ENCODE peak calls at places on chromosomes 16 and 17, in seven cellular contexts. E, V, C, M, O, Y and D are unnamed samples.
A peak's percentile ranks its signal among the peaks of the same experiment; 100 is the strongest.

GRCh38 chr17:28956112-28956511 is 4.8 kb upstream of the PHF12 start:
- DNase-seq in O (no peak), E (no peak), M (no peak), C (no peak), Y (no peak), V (no peak), D (no peak)

GRCh38 chr17:8312251-8312650 is 2.2 kb downstream of the ARHGEF15 start:
- DNase-seq in C (no peak), V (no peak), Y (no peak), O (no peak), M (no peak), E (no peak), D (no peak)

GRCh38 chr17:3886776-3887175 is 6.1 kb downstream of the CAMKK1 start:
- DNase-seq in M (no peak), E (no peak), V (no peak), C (peak; percentile 86), Y (no peak), O (peak; percentile 75), D (no peak)

GRCh38 chr17:82239926-82240505 is 11.2 kb downstream of the SLC16A3 start:
- DNase-seq in V (no peak), O (no peak), M (no peak), C (no peak), E (no peak), Y (no peak), D (peak; percentile 80)

GRCh38 chr16:58124601-58124915 is 4.6 kb downstream of the CFAP20 start:
- DNase-seq in O (no peak), C (no peak), M (no peak), E (no peak), V (no peak), Y (no peak), D (no peak)

GRCh38 chr17:18185391-18185790 is 1.8 kb downstream of the ALKBH5 start:
- DNase-seq in V (no peak), M (no peak), C (no peak), O (no peak), Y (no peak), E (no peak), D (no peak)

GRCh38 chr17:17108681-17109049 is 66.4 kb downstream of the MPRIP start:
- DNase-seq in Y (no peak), C (no peak), E (no peak), V (no peak), O (no peak), M (peak; percentile 33), D (no peak)

GRCh38 chr17:39648876-39649430 is 12.0 kb downstream of the STARD3 start:
- DNase-seq in E (no peak), C (no peak), O (no peak), M (no peak), Y (no peak), V (no peak), D (no peak)

GRCh38 chr16:86395477-86395876 is 114.8 kb upstream of the FOXF1 start:
- DNase-seq in Y (no peak), O (no peak), M (no peak), C (no peak), V (no peak), E (no peak), D (no peak)

GRCh38 chr16:90019543-90020259 is 445 bp upstream of the DBNDD1 start:
- DNase-seq in C (no peak), Y (no peak), O (no peak), M (no peak), E (peak; percentile 74), V (no peak), D (no peak)

GRCh38 chr16:47311738-47312505 is 148.9 kb downstream of the ITFG1 start:
- DNase-seq in O (no peak), E (no peak), C (no peak), M (no peak), V (no peak), Y (peak; percentile 51), D (no peak)